ENCODE peak calls at places on chromosome 10, in four cellular contexts. Z, G, U and S are unnamed samples.

GRCh38 chr10:104445359-104445758 is 91.7 kb downstream of the CFAP58 start:
- DNase-seq in G (no peak), U (peak; percentile 86), Z (peak; percentile 89), S (peak; percentile 77)

GRCh38 chr10:67602268-67602950 is 93.6 kb downstream of the CTNNA3 start:
- DNase-seq in G (no peak), U (peak; percentile 81), Z (peak; percentile 86), S (peak; percentile 59)

GRCh38 chr10:59971915-59972314 is 65.6 kb upstream of the CCDC6 start:
- DNase-seq in G (no peak), U (no peak), Z (no peak), S (peak; percentile 40)

GRCh38 chr10:101840741-101841453 is 2.7 kb downstream of the KCNIP2 start:
- DNase-seq in Z (no peak), U (peak; percentile 90), G (peak; percentile 59), S (peak; percentile 82)

GRCh38 chr10:92965314-92965713 is 95.3 kb upstream of the CYP26C1 start:
- DNase-seq in U (peak; percentile 62), G (no peak), Z (peak; percentile 53), S (peak; percentile 86)

GRCh38 chr10:97228130-97228774 is 42.5 kb upstream of the SLIT1 start:
- DNase-seq in Z (no peak), U (no peak), G (no peak), S (no peak)

GRCh38 chr10:51369903-51370302 is 295.6 kb downstream of the PRKG1 start:
- DNase-seq in G (no peak), Z (peak; percentile 46), U (peak; percentile 91), S (peak; percentile 57)

GRCh38 chr10:28783089-28783488 is 105.8 kb downstream of the BAMBI start:
- DNase-seq in U (no peak), Z (no peak), G (no peak), S (no peak)

GRCh38 chr10:14016011-14016536 is 314.6 kb downstream of the FRMD4A start:
- DNase-seq in Z (no peak), G (no peak), U (no peak), S (peak; percentile 31)

GRCh38 chr10:61629594-61629993 is 33.1 kb upstream of the CABCOCO1 start:
- DNase-seq in G (no peak), Z (no peak), U (no peak), S (no peak)

GRCh38 chr10:102410427-102411073 is 8.0 kb downstream of the PSD start:
- DNase-seq in G (peak; percentile 50), U (peak; percentile 31), Z (no peak), S (no peak)

GRCh38 chr10:75971402-75972211 is 540.2 kb downstream of the LRMDA start:
- DNase-seq in G (no peak), Z (no peak), U (peak; percentile 82), S (peak; percentile 81)

GRCh38 chr10:110358869-110359629 is 54.3 kb upstream of the SMNDC1 start:
- DNase-seq in Z (no peak), U (peak; percentile 48), G (no peak), S (peak; percentile 52)

GRCh38 chr10:17645591-17646345 is 1.8 kb downstream of the STAM start:
- DNase-seq in Z (no peak), U (peak; percentile 36), G (no peak), S (no peak)

GRCh38 chr10:29473087-29473356 is 161.7 kb downstream of the SVIL start:
- DNase-seq in Z (no peak), G (no peak), U (no peak), S (no peak)

GRCh38 chr10:48872234-48872633 is 67.4 kb downstream of the LRRC18 start:
- DNase-seq in Z (no peak), G (no peak), U (no peak), S (no peak)

GRCh38 chr10:45558406-45558805 is 114.2 kb downstream of the ZFAND4 start:
- DNase-seq in Z (no peak), G (no peak), U (no peak), S (no peak)

GRCh38 chr10:17782921-17783665 is 26.1 kb upstream of the MRC1 start:
- DNase-seq in G (no peak), U (peak; percentile 69), Z (no peak), S (peak; percentile 32)

GRCh38 chr10:5252177-5253037 is 55.8 kb downstream of the AKR1C4 start:
- DNase-seq in Z (no peak), G (peak; percentile 9), U (peak; percentile 18), S (peak; percentile 17)

GRCh38 chr10:75547391-75548298 is 116.2 kb downstream of the LRMDA start:
- DNase-seq in U (peak; percentile 89), G (no peak), Z (peak; percentile 76), S (peak; percentile 90)

GRCh38 chr10:132660385-132660784 is 122.8 kb downstream of the INPP5A start:
- DNase-seq in Z (no peak), G (no peak), U (no peak), S (no peak)

GRCh38 chr10:34666008-34666700 is 148.9 kb downstream of the PARD3 start:
- DNase-seq in Z (peak; percentile 38), U (peak; percentile 96), G (no peak), S (peak; percentile 97)

GRCh38 chr10:69736866-69737641 is 64.7 kb upstream of the COL13A1 start:
- DNase-seq in Z (no peak), G (no peak), U (no peak), S (no peak)

GRCh38 chr10:116120688-116121087 is 152.3 kb downstream of the GFRA1 start:
- DNase-seq in G (no peak), U (no peak), Z (no peak), S (no peak)

GRCh38 chr10:36448760-36449681 is 676.4 kb upstream of the ANKRD30A start:
- DNase-seq in G (no peak), U (no peak), Z (no peak), S (peak; percentile 22)

GRCh38 chr10:117391436-117392205 is 16.4 kb upstream of the PDZD8 start:
- DNase-seq in G (no peak), Z (no peak), U (peak; percentile 76), S (peak; percentile 57)

GRCh38 chr10:119104653-119105024 is 726 bp downstream of the DENND10 start:
- DNase-seq in Z (no peak), U (no peak), G (no peak), S (peak; percentile 15)

GRCh38 chr10:104910712-104911111 is 269.6 kb downstream of the SORCS3 start:
- DNase-seq in G (no peak), U (no peak), Z (no peak), S (no peak)

GRCh38 chr10:110432084-110432483 is 65.6 kb upstream of the DUSP5 start:
- DNase-seq in U (no peak), Z (no peak), G (no peak), S (no peak)

GRCh38 chr10:3740157-3740871 is 44.7 kb downstream of the KLF6 start:
- DNase-seq in U (peak; percentile 93), G (no peak), Z (peak; percentile 58), S (peak; percentile 87)

GRCh38 chr10:13928362-13928921 is 341.7 kb downstream of the PRPF18 start:
- DNase-seq in G (no peak), Z (no peak), U (peak; percentile 7), S (no peak)

GRCh38 chr10:62594093-62594520 is 210.4 kb upstream of the ADO start:
- DNase-seq in Z (no peak), G (peak; percentile 28), U (peak; percentile 73), S (peak; percentile 69)

GRCh38 chr10:77081411-77082010 is 556.1 kb downstream of the KCNMA1 start:
- DNase-seq in U (no peak), Z (no peak), G (no peak), S (no peak)

GRCh38 chr10:22544325-22545068 is 169.9 kb downstream of the PIP4K2A start:
- DNase-seq in U (no peak), G (no peak), Z (no peak), S (no peak)

GRCh38 chr10:131981429-131982184 is at the start of gene BNIP3:
- DNase-seq in Z (peak; percentile 58), U (peak; percentile 98), G (peak; percentile 90), S (peak; percentile 91)

GRCh38 chr10:95536017-95536416 is 25.2 kb downstream of the SORBS1 start:
- DNase-seq in Z (no peak), G (no peak), U (no peak), S (peak; percentile 8)

GRCh38 chr10:30637881-30638467 is 8.4 kb upstream of the LYZL2 start:
- DNase-seq in G (no peak), U (peak; percentile 96), Z (peak; percentile 58), S (peak; percentile 86)

GRCh38 chr10:130244031-130244927 is 108.1 kb downstream of the GLRX3 start:
- DNase-seq in U (no peak), Z (no peak), G (no peak), S (no peak)

GRCh38 chr10:5606321-5606720 is 60.1 kb downstream of the ASB13 start:
- DNase-seq in G (no peak), U (no peak), Z (no peak), S (no peak)

GRCh38 chr10:24645022-24645421 is 78.7 kb downstream of the ARHGAP21 start:
- DNase-seq in U (no peak), Z (no peak), G (no peak), S (no peak)